ENCODE peak calls at places on chromosomes 4 and X, in four cellular contexts. J is uterus, H is lower leg skin, D is GM12891. W is an unnamed sample.

GRCh38 chr4:78323439-78323838 is 228.1 kb upstream of the ANXA3 start:
- DNase-seq in J (no peak), H (no peak), D (no peak), W (no peak)

GRCh38 chrX:6708041-6708440 is 173.1 kb upstream of the VCX3A start:
- DNase-seq in J (no peak), H (no peak), D (no peak), W (no peak)

GRCh38 chr4:94507708-94508107 is 56.0 kb downstream of the PDLIM5 start:
- DNase-seq in J (peak), H (no peak), D (no peak), W (peak)

GRCh38 chr4:147828361-147828760 is 96.5 kb downstream of the ARHGAP10 start:
- DNase-seq in J (no peak), H (no peak), D (no peak), W (peak)

GRCh38 chrX:111719426-111720210 is 38.6 kb downstream of the ALG13 start:
- DNase-seq in J (no peak), H (no peak), D (no peak), W (no peak)

GRCh38 chr4:38223801-38224236 is 263.6 kb downstream of the PTTG2 start:
- DNase-seq in J (no peak), H (no peak), D (no peak), W (no peak)

GRCh38 chr4:185219551-185220344 is 10.3 kb downstream of the SNX25 start:
- DNase-seq in J (peak), H (no peak), D (no peak), W (peak)

GRCh38 chr4:128686810-128687209 is 122.7 kb upstream of the JADE1 start:
- DNase-seq in J (no peak), H (no peak), D (no peak), W (no peak)

GRCh38 chr4:7021355-7021754 is 21.8 kb upstream of the TADA2B start:
- DNase-seq in J (no peak), H (no peak), D (no peak), W (no peak)

GRCh38 chr4:94538229-94538628 is 86.5 kb downstream of the PDLIM5 start:
- DNase-seq in J (no peak), H (no peak), D (no peak), W (no peak)

GRCh38 chrX:151641564-151641963 is 53.7 kb upstream of the PRRG3 start:
- DNase-seq in J (no peak), H (no peak), D (no peak), W (no peak)

GRCh38 chrX:100928660-100929613 is at the start of gene XKRX:
- DNase-seq in J (peak), H (no peak), D (peak), W (peak)

GRCh38 chr4:13162886-13163285 is 321.3 kb downstream of the RAB28 start:
- DNase-seq in J (no peak), H (no peak), D (no peak), W (no peak)

GRCh38 chr4:8614365-8615193 is 22.0 kb downstream of the CPZ start:
- DNase-seq in J (no peak), H (no peak), D (no peak), W (no peak)

GRCh38 chr4:189059996-189060570 is 880.6 kb upstream of the FRG1 start:
- DNase-seq in J (no peak), H (no peak), D (no peak), W (no peak)

GRCh38 chr4:164440196-164440595 is 313.7 kb upstream of the SMIM31 start:
- DNase-seq in J (no peak), H (no peak), D (no peak), W (no peak)